ENCODE peak calls at places on chromosomes 6 and 20, in four cellular contexts. E is psoas muscle; S is RKO; W is stimulated activated naive CD4-positive, alpha-beta T cell. V is an unnamed sample.
A peak's percentile ranks its signal among the peaks of the same experiment; 100 is the strongest.

GRCh38 chr6:80640176-80640575 is 533.7 kb downstream of the BCKDHB start:
- DNase-seq in W (no peak), S (no peak), E (no peak), V (no peak)

GRCh38 chr20:53074811-53075314 is 102.7 kb downstream of the TSHZ2 start:
- DNase-seq in E (no peak), S (no peak), W (no peak), V (no peak)

GRCh38 chr20:62045118-62045517 is 20.6 kb downstream of the TAF4 start:
- DNase-seq in S (no peak), E (no peak), W (no peak), V (no peak)

GRCh38 chr20:63689046-63690000 is 7.1 kb upstream of the TNFRSF6B start:
- DNase-seq in S (no peak), W (no peak), E (peak; percentile 61), V (peak; percentile 38)

GRCh38 chr6:19802656-19803055 is 34.5 kb upstream of the ID4 start:
- DNase-seq in W (no peak), S (no peak), E (no peak), V (no peak)

GRCh38 chr6:82588020-82588419 is 224.4 kb downstream of the TPBG start:
- DNase-seq in S (no peak), E (no peak), W (no peak), V (no peak)

GRCh38 chr6:124234806-124235205 is 431.1 kb downstream of the NKAIN2 start:
- DNase-seq in S (no peak), E (no peak), W (no peak), V (no peak)

GRCh38 chr20:10758446-10758845 is 84.6 kb upstream of the JAG1 start:
- DNase-seq in E (no peak), W (no peak), S (no peak), V (no peak)

GRCh38 chr6:11144393-11144829 is 32.9 kb upstream of the ERVFRD-1 start:
- DNase-seq in E (peak; percentile 85), W (peak; percentile 28), S (peak; percentile 68), V (peak; percentile 80)

GRCh38 chr20:63658749-63659187 is 656 bp downstream of the RTEL1 start:
- DNase-seq in S (peak; percentile 67), E (peak; percentile 77), W (no peak), V (peak; percentile 56)

GRCh38 chr6:8059129-8059528 is 5.1 kb downstream of the BLOC1S5 start:
- DNase-seq in E (no peak), W (no peak), S (peak; percentile 62), V (no peak)

GRCh38 chr20:48523191-48523757 is 304.5 kb downstream of the PREX1 start:
- DNase-seq in W (no peak), E (no peak), S (peak; percentile 76), V (no peak)

V was measured in left ventricle myocardium superior.